ENCODE peak calls at places on chromosomes 5 and 9, in four cellular contexts. R, V, Y and Q are unnamed samples. For H3K4me1 and H3K36me3, the result is how much of the 10 kb centered on the place peaks cover.

GRCh38 chr9:115808108-115808507 is 345.5 kb upstream of the PAPPA start:
- DNase-seq in R (peak), V (no peak), Y (no peak), Q (no peak)

GRCh38 chr9:77847626-77848025 is 184.0 kb downstream of the GNAQ start:
- DNase-seq in R (no peak), V (no peak), Y (no peak), Q (no peak)

GRCh38 chr9:613771-614347 is 227.6 kb upstream of the DMRT1 start:
- DNase-seq in R (peak), V (peak), Y (peak), Q (peak)

GRCh38 chr9:129887210-129888084 is 52.2 kb downstream of the USP20 start:
- DNase-seq in R (no peak), V (peak), Y (no peak), Q (no peak)

GRCh38 chr5:24855485-24855884 is 210.7 kb upstream of the CDH10 start:
- DNase-seq in R (no peak), V (no peak), Y (no peak), Q (no peak)

GRCh38 chr5:180618830-180619562 is 27.7 kb upstream of the SCGB3A1 start:
- DNase-seq in R (no peak), V (no peak), Y (no peak), Q (no peak)

GRCh38 chr9:127555830-127556820 is 56.0 kb upstream of the STXBP1 start:
- DNase-seq in R (peak), V (peak), Y (peak), Q (peak)

GRCh38 chr9:131361202-131361833 is 32.6 kb upstream of the PRRC2B start:
- DNase-seq in R (peak), V (no peak), Y (no peak), Q (no peak)

GRCh38 chr5:116032991-116033390 is 719 bp downstream of the ARL14EPL start:
- DNase-seq in R (no peak), V (no peak), Y (no peak), Q (no peak)

GRCh38 chr9:36116593-36116992 is 19.9 kb upstream of the GLIPR2 start:
- DNase-seq in R (no peak), V (no peak), Y (no peak), Q (no peak)

GRCh38 chr9:72363908-72364678 is 915 bp downstream of the ZFAND5 start:
- DNase-seq in R (peak), V (peak), Y (peak), Q (peak)

GRCh38 chr9:128684325-128685021 is 4.5 kb upstream of the SET start:
- DNase-seq in R (peak), V (peak), Y (peak), Q (no peak)

GRCh38 chr9:105508530-105508929 is 49.4 kb upstream of the FKTN start:
- DNase-seq in R (no peak), V (no peak), Y (no peak), Q (no peak)

GRCh38 chr5:15004506-15004905 is 132.9 kb upstream of the ANKH start:
- DNase-seq in R (no peak), V (no peak), Y (no peak), Q (no peak)

GRCh38 chr5:80754900-80755299 is 100.1 kb upstream of the DHFR start:
- DNase-seq in R (no peak), V (peak), Y (no peak), Q (no peak)

GRCh38 chr5:138979684-138980275 is 104.6 kb upstream of the LRRTM2 start:
- DNase-seq in R (no peak), V (no peak), Y (no peak), Q (no peak)

GRCh38 chr5:127838661-127839060 is 135.5 kb downstream of the CCDC192 start:
- DNase-seq in R (no peak), V (no peak), Y (no peak), Q (no peak)

GRCh38 chr9:26244661-26245060 is 566.4 kb upstream of the TUSC1 start:
- DNase-seq in R (no peak), V (no peak), Y (no peak), Q (no peak)

GRCh38 chr5:142955628-142956027 is 185.5 kb downstream of the ARHGAP26 start:
- DNase-seq in R (no peak), V (no peak), Y (no peak), Q (no peak)

GRCh38 chr5:159480849-159481248 is 150.6 kb upstream of the IL12B start:
- DNase-seq in R (no peak), V (no peak), Y (no peak), Q (no peak)

GRCh38 chr9:89179920-89180667 is 1.5 kb upstream of the SHC3 start:
- DNase-seq in R (peak), V (peak), Y (peak), Q (peak)

GRCh38 chr5:133565993-133566392 is 46.3 kb downstream of the FSTL4 start:
- DNase-seq in R (no peak), V (peak), Y (no peak), Q (no peak)

GRCh38 chr5:39106332-39106731 is 32.1 kb upstream of the RICTOR start:
- DNase-seq in R (no peak), V (no peak), Y (no peak), Q (no peak)

GRCh38 chr5:143016777-143017374 is 246.7 kb downstream of the ARHGAP26 start:
- DNase-seq in R (peak), V (peak), Y (no peak), Q (no peak)

GRCh38 chr5:154811239-154811638 is 39.2 kb downstream of the FAXDC2 start:
- DNase-seq in R (no peak), V (no peak), Y (no peak), Q (no peak)

GRCh38 chr5:107284822-107285510 is 385.8 kb downstream of the EFNA5 start:
- DNase-seq in R (peak), V (no peak), Y (no peak), Q (no peak)

GRCh38 chr5:378976-379742 is 57.6 kb downstream of the AHRR start:
- DNase-seq in R (peak), V (no peak), Y (no peak), Q (no peak)

GRCh38 chr9:134950811-134951210 is 33.1 kb upstream of the FCN1 start:
- DNase-seq in R (no peak), V (no peak), Y (no peak), Q (no peak)

GRCh38 chr9:33785914-33786313 is 9.4 kb upstream of the PRSS3 start:
- DNase-seq in R (no peak), V (no peak), Y (no peak), Q (no peak)

GRCh38 chr5:42858031-42858643 is 46.4 kb upstream of the SELENOP start:
- DNase-seq in R (peak), V (no peak), Y (no peak), Q (no peak)

GRCh38 chr9:135521608-135522095 is 412 bp downstream of the LCN1 start:
- DNase-seq in R (no peak), V (no peak), Y (no peak), Q (no peak)

GRCh38 chr5:115838885-115839518 is 2.4 kb downstream of the ATG12 start:
- DNase-seq in R (no peak), V (no peak), Y (no peak), Q (no peak)

GRCh38 chr5:155699385-155699784 is 627.6 kb upstream of the SGCD start:
- DNase-seq in R (no peak), V (no peak), Y (no peak), Q (no peak)

GRCh38 chr9:68708513-68708912 is 3.5 kb downstream of the PIP5K1B start:
- DNase-seq in R (no peak), V (no peak), Y (no peak), Q (no peak)

GRCh38 chr5:132629230-132629944 is 28.6 kb upstream of the IL13 start:
- DNase-seq in R (no peak), V (no peak), Y (no peak), Q (no peak)

GRCh38 chr9:16626577-16627130 is 243.8 kb downstream of the BNC2 start:
- DNase-seq in R (no peak), V (peak), Y (peak), Q (peak)

GRCh38 chr5:61625682-61626620 is 293.9 kb downstream of the ZSWIM6 start:
- DNase-seq in R (peak), V (peak), Y (peak), Q (no peak)

GRCh38 chr5:153678617-153679329 is 188.3 kb downstream of the GRIA1 start:
- DNase-seq in R (no peak), V (peak), Y (no peak), Q (no peak)

GRCh38 chr5:179406031-179406681 is 60.9 kb upstream of the ADAMTS2 start:
- DNase-seq in R (no peak), V (no peak), Y (no peak), Q (no peak)

DNA sequence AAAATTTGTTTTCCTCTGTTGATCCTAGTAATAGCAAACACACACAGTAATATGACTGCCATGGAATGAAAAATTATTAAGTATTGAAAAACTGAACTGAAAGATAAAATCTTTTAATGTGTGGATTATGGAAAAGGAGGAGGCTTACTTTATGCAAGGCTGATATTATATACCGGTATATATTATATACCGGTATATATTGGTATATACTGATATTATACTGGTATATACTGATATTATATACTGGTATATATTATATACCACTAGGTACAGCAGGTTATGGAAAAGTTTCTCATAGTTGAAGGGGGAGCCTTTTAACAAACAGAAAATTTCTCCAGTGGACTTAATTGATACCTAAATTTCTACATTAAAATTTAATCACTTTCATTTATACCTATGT is 181.4 kb downstream of the SH3GL2 start:
- DNase-seq in R (no peak), V (no peak), Y (no peak), Q (no peak)
- H3K4me1 ChIP-seq in R (under half), V (under half), Y (under half), Q (under half)

DNA sequence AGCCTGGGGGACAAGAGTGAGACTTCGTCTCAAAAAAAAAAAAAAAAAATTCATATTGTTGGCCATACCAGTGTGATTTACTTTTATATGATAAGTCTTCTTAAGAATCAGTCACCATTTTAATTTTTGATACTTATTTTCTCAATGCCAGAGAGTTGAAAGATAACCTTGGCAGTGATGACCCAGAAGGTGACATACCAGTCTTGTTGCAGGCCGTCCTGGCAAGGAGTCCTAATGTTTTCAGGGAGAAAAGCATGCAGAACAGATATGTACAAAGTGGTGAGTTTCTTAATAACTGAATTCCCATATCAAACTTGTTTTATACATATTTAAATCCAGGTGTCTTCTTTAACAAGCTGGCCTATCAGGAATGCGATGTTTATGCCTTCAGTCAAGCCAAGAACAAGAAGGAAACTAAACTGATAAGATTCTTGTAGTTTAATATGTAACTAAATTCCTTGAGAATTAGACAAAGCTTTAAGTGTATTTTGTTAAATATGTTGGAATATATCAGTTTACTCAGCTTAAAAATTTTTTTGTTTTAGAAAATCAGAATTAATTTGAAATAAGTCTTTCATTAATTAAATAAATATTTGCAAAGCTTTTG is 81.5 kb downstream of the NIPBL start:
- DNase-seq in R (no peak), V (no peak), Y (no peak), Q (no peak)
- H3K36me3 ChIP-seq in R (under half), V (half or more), Y (under half), Q (under half)

DNA sequence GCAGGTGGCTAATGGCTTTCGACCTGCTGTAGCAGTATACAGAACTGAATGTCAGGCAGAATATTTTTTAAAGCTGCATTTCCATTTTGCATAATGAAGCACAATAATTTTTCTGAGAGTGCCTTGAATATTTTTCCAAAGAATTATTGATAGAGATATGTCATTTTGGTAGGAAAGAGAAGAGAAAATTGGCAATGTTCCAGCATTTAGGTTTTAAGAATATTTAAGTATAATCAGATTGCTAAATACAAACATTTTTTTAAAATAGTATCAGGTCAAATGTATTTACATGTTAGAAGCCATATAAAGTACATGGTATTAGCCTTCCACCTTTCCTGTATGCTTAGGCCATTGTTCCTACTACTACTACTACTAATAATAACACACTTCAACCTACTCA is 42.4 kb downstream of the PAM start:
- DNase-seq in R (no peak), V (no peak), Y (no peak), Q (no peak)
- H3K4me1 ChIP-seq in R (under half), V (half or more), Y (half or more), Q (under half)

DNA sequence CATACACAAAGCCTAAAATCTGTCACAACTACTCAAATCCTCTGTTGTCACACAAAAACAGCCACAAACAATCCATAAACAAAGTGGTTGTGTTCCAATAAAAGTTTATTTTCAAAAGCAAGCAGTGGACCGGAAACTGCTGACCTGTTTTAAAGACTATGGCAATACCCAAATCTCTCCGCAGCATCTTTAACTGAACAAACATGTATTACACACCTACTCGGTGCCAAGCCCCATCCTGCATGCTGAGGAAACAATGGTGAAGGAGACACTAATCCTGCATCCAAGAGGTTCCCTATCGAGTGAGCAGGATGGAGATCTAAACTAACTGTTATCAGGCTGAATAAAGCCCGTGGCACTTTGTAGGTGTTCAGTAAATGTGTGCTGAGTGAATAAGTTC is 11.2 kb downstream of the CDK5RAP2 start:
- DNase-seq in R (no peak), V (no peak), Y (no peak), Q (no peak)
- H3K36me3 ChIP-seq in R (under half), V (half or more), Y (under half), Q (under half)

GRCh38 chr9:90965141-90965910 is 163.7 kb downstream of the SYK start:
- DNase-seq in R (peak), V (no peak), Y (no peak), Q (no peak)

GRCh38 chr9:90965911-90966290 is 164.3 kb downstream of the SYK start:
- DNase-seq in R (no peak), V (no peak), Y (no peak), Q (no peak)

GRCh38 chr9:90969021-90969675 is 167.5 kb downstream of the SYK start:
- DNase-seq in R (no peak), V (no peak), Y (no peak), Q (no peak)

GRCh38 chr9:90966475-90967150 is 165.0 kb downstream of the SYK start:
- DNase-seq in R (no peak), V (no peak), Y (no peak), Q (no peak)

DNA sequence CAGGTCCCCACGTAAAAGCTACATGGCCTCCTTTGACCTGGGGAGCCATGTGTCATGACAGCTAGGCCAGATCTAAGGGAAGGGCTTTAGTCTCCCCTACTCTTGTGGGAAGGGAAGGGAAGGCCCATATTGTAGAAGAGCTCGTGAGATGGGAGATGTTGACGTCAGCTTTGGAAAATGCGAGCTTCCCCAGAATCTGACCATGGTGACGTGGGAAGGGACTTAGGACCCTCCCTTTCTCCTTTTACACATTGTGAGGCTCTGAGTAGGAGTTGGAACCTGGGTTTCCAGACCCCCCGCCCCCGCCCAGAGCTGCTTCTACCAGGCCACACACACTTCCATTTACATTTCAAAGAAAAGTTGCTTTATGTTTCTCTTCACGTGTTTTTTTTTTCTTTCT is 165.6 kb downstream of the SYK start:
- DNase-seq in R (no peak), V (no peak), Y (no peak), Q (no peak)
- H3K4me1 ChIP-seq in R (under half), V (under half), Y (under half), Q (under half)

GRCh38 chr5:13328316-13328715 is 616.2 kb downstream of the DNAH5 start:
- DNase-seq in R (no peak), V (no peak), Y (no peak), Q (no peak)
- H3K36me3 ChIP-seq in R (under half), V (under half), Y (under half), Q (under half)

DNA sequence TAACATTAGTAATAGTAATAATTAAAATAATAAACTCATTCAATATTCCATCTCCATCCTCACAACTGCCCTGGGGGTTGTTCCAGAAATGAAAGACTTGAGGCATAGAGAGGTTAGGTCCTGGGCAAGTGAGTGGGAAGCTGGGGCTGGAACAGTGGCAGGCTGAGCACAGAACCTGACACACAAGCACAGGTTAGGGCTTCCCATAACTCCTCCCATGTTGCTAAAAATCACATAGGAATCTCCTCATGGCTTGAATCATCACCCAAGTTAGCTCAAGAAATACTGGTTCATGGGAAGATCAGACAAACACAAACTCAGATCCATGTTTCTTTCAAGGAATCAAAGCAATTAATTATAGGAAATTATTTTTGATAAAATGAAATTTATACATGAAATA is 487.7 kb downstream of the SEMA5A start:
- DNase-seq in R (no peak), V (no peak), Y (no peak), Q (no peak)
- H3K4me1 ChIP-seq in R (under half), V (under half), Y (under half), Q (under half)